ENCODE peak calls at places on chromosomes 16 and 17, in five cellular contexts. U, H, Q, D and M are unnamed samples.

GRCh38 chr16:31130899-31131298 is 4.6 kb downstream of the PRSS8 start:
- DNase-seq in U (no peak), H (no peak), Q (no peak), D (no peak), M (no peak)

GRCh38 chr17:14197582-14197981 is 39.1 kb downstream of the CDRT15 start:
- DNase-seq in U (peak; percentile 25), H (peak; percentile 31), Q (no peak), D (no peak), M (no peak)

GRCh38 chr17:79965806-79966205 is 69.9 kb downstream of the TBC1D16 start:
- DNase-seq in U (no peak), H (no peak), Q (no peak), D (no peak), M (no peak)

GRCh38 chr17:68302666-68303065 is 11.4 kb downstream of the ARSG start:
- DNase-seq in U (no peak), H (no peak), Q (no peak), D (no peak), M (peak; percentile 75)

GRCh38 chr17:225551-225950 is 44.1 kb upstream of the DOC2B start:
- DNase-seq in U (no peak), H (no peak), Q (no peak), D (no peak), M (no peak)

GRCh38 chr17:71975998-71976649 is 144.7 kb upstream of the SOX9 start:
- DNase-seq in U (no peak), H (no peak), Q (peak; percentile 95), D (peak; percentile 97), M (no peak)

GRCh38 chr17:50687200-50688066 is 20.3 kb downstream of the ANKRD40 start:
- DNase-seq in U (no peak), H (no peak), Q (peak; percentile 79), D (peak; percentile 71), M (no peak)

GRCh38 chr16:21501869-21502667 is 97.3 kb upstream of the METTL9 start:
- DNase-seq in U (peak; percentile 94), H (peak; percentile 88), Q (peak; percentile 94), D (peak; percentile 87), M (no peak)

GRCh38 chr16:75477680-75478473 is 13.4 kb upstream of the TMEM170A start:
- DNase-seq in U (no peak), H (no peak), Q (no peak), D (no peak), M (no peak)

GRCh38 chr17:20852541-20853370 is 190.1 kb downstream of the USP22 start:
- DNase-seq in U (no peak), H (no peak), Q (no peak), D (no peak), M (peak; percentile 72)

GRCh38 chr17:10271004-10271620 is 72.7 kb upstream of the GAS7 start:
- DNase-seq in U (no peak), H (no peak), Q (no peak), D (peak; percentile 86), M (no peak)

GRCh38 chr16:65890203-65890602 is 476.3 kb upstream of the CDH5 start:
- DNase-seq in U (no peak), H (no peak), Q (no peak), D (no peak), M (no peak)

GRCh38 chr16:12024429-12024828 is 47.9 kb downstream of the SNX29 start:
- DNase-seq in U (no peak), H (no peak), Q (no peak), D (no peak), M (no peak)

GRCh38 chr16:78519896-78520295 is 420.4 kb downstream of the WWOX start:
- DNase-seq in U (no peak), H (no peak), Q (no peak), D (no peak), M (no peak)

GRCh38 chr16:14378131-14378551 is 251.9 kb downstream of the PARN start:
- DNase-seq in U (no peak), H (no peak), Q (no peak), D (peak; percentile 95), M (no peak)

GRCh38 chr17:19345486-19346350 is 16.8 kb downstream of the B9D1 start:
- DNase-seq in U (no peak), H (no peak), Q (no peak), D (no peak), M (no peak)

GRCh38 chr16:49632798-49633189 is 223.1 kb downstream of the ZNF423 start:
- DNase-seq in U (no peak), H (no peak), Q (no peak), D (no peak), M (no peak)

GRCh38 chr17:11644265-11645212 is 46.3 kb downstream of the DNAH9 start:
- DNase-seq in U (no peak), H (no peak), Q (peak; percentile 28), D (peak; percentile 53), M (peak; percentile 42)

GRCh38 chr17:1584167-1584566 is 21.6 kb upstream of the PITPNA start:
- DNase-seq in U (no peak), H (no peak), Q (no peak), D (no peak), M (no peak)

GRCh38 chr17:413016-413350 is 60.4 kb upstream of the RPH3AL start:
- DNase-seq in U (peak; percentile 12), H (no peak), Q (no peak), D (no peak), M (no peak)

GRCh38 chr16:77960771-77961170 is 61.6 kb upstream of the CLEC3A start:
- DNase-seq in U (no peak), H (no peak), Q (no peak), D (no peak), M (no peak)

GRCh38 chr17:40958086-40958953 is 8.4 kb downstream of the KRT39 start:
- DNase-seq in U (no peak), H (no peak), Q (no peak), D (no peak), M (no peak)

GRCh38 chr17:9256944-9257629 is 235.8 kb downstream of the NTN1 start:
- DNase-seq in U (no peak), H (no peak), Q (no peak), D (peak; percentile 72), M (no peak)

GRCh38 chr17:43609613-43610385 is 51.9 kb downstream of the MEOX1 start:
- DNase-seq in U (no peak), H (no peak), Q (no peak), D (no peak), M (no peak)

GRCh38 chr16:78505544-78506371 is 406.3 kb downstream of the WWOX start:
- DNase-seq in U (no peak), H (no peak), Q (peak; percentile 12), D (peak; percentile 23), M (no peak)

GRCh38 chr17:27477971-27478684 is 21.9 kb downstream of the KSR1 start:
- DNase-seq in U (no peak), H (no peak), Q (no peak), D (no peak), M (no peak)

GRCh38 chr16:20763461-20764232 is at the start of gene ACSM3:
- DNase-seq in U (peak; percentile 23), H (peak; percentile 23), Q (peak; percentile 20), D (peak; percentile 68), M (no peak)

GRCh38 chr17:36474571-36474970 is 11.9 kb upstream of the ZNHIT3 start:
- DNase-seq in U (no peak), H (no peak), Q (no peak), D (no peak), M (no peak)

GRCh38 chr16:15435216-15435864 is 952 bp downstream of the BMERB1 start:
- DNase-seq in U (no peak), H (no peak), Q (no peak), D (no peak), M (no peak)

GRCh38 chr16:53154513-53154912 is 99.7 kb downstream of the CHD9 start:
- DNase-seq in U (no peak), H (no peak), Q (no peak), D (no peak), M (no peak)

GRCh38 chr17:16477255-16477654 is 14.7 kb downstream of the LRRC75A start:
- DNase-seq in U (no peak), H (no peak), Q (peak; percentile 71), D (peak; percentile 85), M (no peak)

GRCh38 chr17:10337976-10338375 is 34.8 kb downstream of the MYH13 start:
- DNase-seq in U (no peak), H (no peak), Q (no peak), D (peak; percentile 98), M (no peak)

GRCh38 chr17:63834431-63835166 is 7.1 kb upstream of the FTSJ3 start:
- DNase-seq in U (peak; percentile 50), H (peak; percentile 50), Q (no peak), D (peak; percentile 81), M (peak; percentile 80)

GRCh38 chr17:35046740-35047283 is 16.7 kb downstream of the RFFL start:
- DNase-seq in U (peak; percentile 22), H (peak; percentile 32), Q (peak; percentile 76), D (peak; percentile 49), M (no peak)

GRCh38 chr16:84569382-84569987 is 48.4 kb downstream of the COTL1 start:
- DNase-seq in U (no peak), H (no peak), Q (no peak), D (no peak), M (no peak)

GRCh38 chr17:46851029-46851741 is at the start of gene WNT9B:
- DNase-seq in U (no peak), H (no peak), Q (no peak), D (no peak), M (no peak)

GRCh38 chr16:10521681-10522274 is 58.6 kb downstream of the EMP2 start:
- DNase-seq in U (no peak), H (peak; percentile 16), Q (peak; percentile 54), D (peak; percentile 69), M (peak; percentile 47)

GRCh38 chr16:1466054-1466453 is 8.8 kb downstream of the CLCN7 start:
- DNase-seq in U (no peak), H (no peak), Q (no peak), D (no peak), M (no peak)